ENCODE peak calls at places on chromosome 13, in four cellular contexts. V, B, M and Z are unnamed samples.

GRCh38 chr13:98517576-98518310 is 59.2 kb downstream of the STK24 start:
- DNase-seq in V (no peak), B (no peak), M (no peak), Z (no peak)

GRCh38 chr13:20270163-20270865 is 38.2 kb upstream of the GJB6 start:
- DNase-seq in V (no peak), B (no peak), M (no peak), Z (no peak)

GRCh38 chr13:107322228-107322627 is 754.3 kb upstream of the ARGLU1 start:
- DNase-seq in V (no peak), B (no peak), M (no peak), Z (no peak)

GRCh38 chr13:80074143-80074752 is 266.7 kb downstream of the SPRY2 start:
- DNase-seq in V (no peak), B (no peak), M (no peak), Z (no peak)

GRCh38 chr13:30569901-30570576 is 47.7 kb upstream of the USPL1 start:
- DNase-seq in V (peak), B (peak), M (no peak), Z (peak)

GRCh38 chr13:106286811-106287210 is 248.7 kb downstream of the EFNB2 start:
- DNase-seq in V (peak), B (no peak), M (no peak), Z (no peak)

GRCh38 chr13:33114146-33114545 is 97.9 kb downstream of the KL start:
- DNase-seq in V (no peak), B (no peak), M (no peak), Z (no peak)

GRCh38 chr13:33250594-33250993 is 35.0 kb downstream of the STARD13 start:
- DNase-seq in V (no peak), B (peak), M (no peak), Z (no peak)

GRCh38 chr13:113646921-113647340 is 11.1 kb downstream of the ATP4B start:
- DNase-seq in V (no peak), B (no peak), M (peak), Z (no peak)

GRCh38 chr13:21225082-21225481 is 48.6 kb downstream of the MRPL57 start:
- DNase-seq in V (no peak), B (no peak), M (no peak), Z (no peak)

GRCh38 chr13:40130871-40131636 is 475.6 kb downstream of the COG6 start:
- DNase-seq in V (no peak), B (peak), M (no peak), Z (no peak)

GRCh38 chr13:27728271-27728670 is 64.0 kb upstream of the GSX1 start:
- DNase-seq in V (peak), B (peak), M (no peak), Z (peak)

GRCh38 chr13:107846642-107847041 is 368.7 kb downstream of the LIG4 start:
- DNase-seq in V (no peak), B (no peak), M (no peak), Z (no peak)

GRCh38 chr13:94254737-94255136 is 224.7 kb downstream of the DCT start:
- DNase-seq in V (no peak), B (peak), M (no peak), Z (no peak)

GRCh38 chr13:71240906-71241305 is 626.1 kb downstream of the DACH1 start:
- DNase-seq in V (peak), B (peak), M (no peak), Z (no peak)

GRCh38 chr13:112759053-112759452 is 69.2 kb downstream of the ATP11A start:
- DNase-seq in V (no peak), B (no peak), M (no peak), Z (no peak)

GRCh38 chr13:20796791-20797513 is 23.2 kb upstream of the EEF1AKMT1 start:
- DNase-seq in V (no peak), B (no peak), M (no peak), Z (no peak)

GRCh38 chr13:33606692-33607091 is 211.3 kb upstream of the RFC3 start:
- DNase-seq in V (peak), B (peak), M (no peak), Z (peak)

GRCh38 chr13:67308004-67308772 is 78.1 kb upstream of the PCDH9 start:
- DNase-seq in V (no peak), B (peak), M (no peak), Z (no peak)

GRCh38 chr13:113178070-113178895 is 19.8 kb downstream of the PROZ start:
- DNase-seq in V (no peak), B (peak), M (no peak), Z (no peak)

GRCh38 chr13:26772531-26772930 is 11.9 kb upstream of the GPR12 start:
- DNase-seq in V (no peak), B (no peak), M (no peak), Z (no peak)

GRCh38 chr13:110924639-110924934 is 9.7 kb upstream of the ANKRD10 start:
- DNase-seq in V (no peak), B (no peak), M (no peak), Z (peak)

GRCh38 chr13:73625562-73626339 is 508.5 kb downstream of the KLF12 start:
- DNase-seq in V (no peak), B (no peak), M (no peak), Z (no peak)

GRCh38 chr13:20460744-20461143 is 64.9 kb downstream of the CRYL1 start:
- DNase-seq in V (peak), B (no peak), M (no peak), Z (no peak)

GRCh38 chr13:84446972-84447700 is 564.9 kb upstream of the SLITRK1 start:
- DNase-seq in V (peak), B (peak), M (no peak), Z (no peak)

GRCh38 chr13:91647361-91647970 is 249.0 kb downstream of the GPC5 start:
- DNase-seq in V (peak), B (no peak), M (no peak), Z (peak)

GRCh38 chr13:52455677-52456041 is 381 bp downstream of the CKAP2 start:
- DNase-seq in V (peak), B (peak), M (peak), Z (peak)

GRCh38 chr13:26679945-26680516 is 80.6 kb downstream of the GPR12 start:
- DNase-seq in V (peak), B (no peak), M (no peak), Z (peak)

DNA sequence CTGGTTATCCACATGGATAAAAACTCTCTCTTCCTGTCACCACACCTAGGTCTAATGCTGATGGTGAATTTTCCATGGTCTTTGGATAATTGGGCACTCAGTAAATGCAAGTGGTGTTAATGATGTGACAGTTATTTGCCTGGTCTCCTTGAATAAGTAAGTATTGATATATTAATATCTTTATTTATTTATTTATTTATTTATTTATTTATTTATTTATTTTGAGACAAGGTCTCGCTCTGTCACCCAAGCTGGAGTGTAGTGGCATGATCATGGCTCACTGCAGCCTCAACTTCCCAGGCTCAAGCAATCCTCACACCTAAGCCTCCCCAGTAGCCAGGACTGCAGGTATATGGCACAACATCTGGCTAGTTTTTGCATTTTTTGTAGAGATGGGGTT is 46.3 kb upstream of the ITM2B start:
- DNase-seq in V (no peak), B (no peak), M (no peak), Z (no peak)
- TF ChIP-seq CTCF in V (no peak), B (no peak), M (no peak), Z (no peak)

GRCh38 chr13:109764474-109765292 is 21.7 kb downstream of the IRS2 start:
- DNase-seq in V (peak), B (peak), M (no peak), Z (no peak)
- TF ChIP-seq CTCF in V (peak), B (peak), M (no peak), Z (peak)

DNA sequence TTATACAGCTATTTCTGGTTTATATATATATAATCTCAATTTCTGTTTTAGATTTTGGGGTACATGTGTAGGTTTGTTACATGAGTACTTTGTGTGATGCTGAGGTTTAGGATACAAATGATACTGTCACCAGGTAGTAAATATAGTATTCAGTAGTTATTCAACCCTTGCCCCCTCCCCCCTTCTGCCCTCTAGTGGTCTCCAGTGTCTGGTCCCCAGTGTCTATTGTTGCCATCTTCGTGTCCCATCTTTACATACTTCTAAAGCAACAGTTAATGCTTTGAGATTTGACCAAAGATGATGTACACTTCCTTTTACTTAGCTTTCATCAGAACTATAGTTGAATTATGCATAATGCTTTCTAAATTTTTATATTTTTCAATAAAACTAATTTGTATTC is 1623.4 kb upstream of the PRR20A start:
- DNase-seq in V (peak), B (no peak), M (no peak), Z (peak)
- TF ChIP-seq CTCF in V (peak), B (no peak), M (no peak), Z (peak)

DNA sequence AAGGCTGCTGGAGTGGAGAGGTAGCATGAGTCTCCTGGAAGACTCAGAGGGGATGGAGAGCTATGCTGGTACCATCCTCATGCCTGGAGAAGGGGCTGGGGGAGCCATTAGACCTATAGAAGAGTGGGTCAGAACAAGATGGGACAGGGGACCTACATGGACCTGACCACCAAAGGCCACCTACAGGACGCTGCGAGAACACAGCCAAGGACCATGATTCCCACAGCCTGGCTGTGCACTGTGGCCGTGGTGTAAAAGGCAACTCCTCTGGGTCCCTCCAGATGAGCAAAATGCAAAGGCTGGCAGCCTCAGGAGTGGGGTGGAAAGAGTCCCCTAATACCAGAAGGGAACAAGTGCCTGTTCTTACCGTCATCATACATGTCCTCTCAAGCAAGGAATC is 216.2 kb downstream of the SLC7A1 start:
- DNase-seq in V (no peak), B (no peak), M (no peak), Z (no peak)
- TF ChIP-seq CTCF in V (no peak), B (no peak), M (no peak), Z (peak)

GRCh38 chr13:75679459-75679858 is 43.3 kb downstream of the LMO7 start:
- DNase-seq in V (no peak), B (no peak), M (no peak), Z (no peak)

GRCh38 chr13:75687145-75687763 is 51.1 kb downstream of the LMO7 start:
- DNase-seq in V (peak), B (peak), M (no peak), Z (no peak)

GRCh38 chr13:75689686-75690085 is 53.6 kb downstream of the LMO7 start:
- DNase-seq in V (no peak), B (no peak), M (no peak), Z (no peak)

GRCh38 chr13:75691183-75691582 is 55.1 kb downstream of the LMO7 start:
- DNase-seq in V (no peak), B (peak), M (no peak), Z (no peak)

GRCh38 chr13:75685239-75685697 is 49.1 kb downstream of the LMO7 start:
- DNase-seq in V (peak), B (peak), M (no peak), Z (peak)
- TF ChIP-seq CTCF in V (peak), B (peak), M (no peak), Z (peak)